ENCODE peak calls at places on chromosomes 3 and 15, in four cellular contexts. K, U, V and Q are unnamed samples.

GRCh38 chr15:70783610-70784021 is 20.3 kb upstream of the UACA start:
- DNase-seq in K (peak; percentile 75), U (no peak), V (peak; percentile 84), Q (no peak)

GRCh38 chr3:17144665-17144993 is 259.9 kb downstream of the PLCL2 start:
- DNase-seq in K (no peak), U (no peak), V (no peak), Q (no peak)

GRCh38 chr15:75661041-75661778 is 13.5 kb downstream of the SNX33 start:
- DNase-seq in K (peak; percentile 96), U (peak; percentile 36), V (peak; percentile 87), Q (peak; percentile 87)

GRCh38 chr15:26179906-26180305 is 316.8 kb upstream of the ATP10A start:
- DNase-seq in K (no peak), U (peak; percentile 79), V (peak; percentile 24), Q (no peak)

GRCh38 chr3:123819949-123820348 is 64.2 kb downstream of the MYLK start:
- DNase-seq in K (no peak), U (no peak), V (no peak), Q (no peak)

GRCh38 chr15:85872125-85872524 is 77.4 kb upstream of the KLHL25 start:
- DNase-seq in K (no peak), U (no peak), V (no peak), Q (no peak)

GRCh38 chr15:59317211-59317610 is 55.5 kb downstream of the MYO1E start:
- DNase-seq in K (no peak), U (no peak), V (no peak), Q (no peak)

GRCh38 chr3:37903320-37903719 is 41.6 kb downstream of the CTDSPL start:
- DNase-seq in K (no peak), U (no peak), V (no peak), Q (no peak)

GRCh38 chr15:92149029-92149428 is 244.7 kb upstream of the ST8SIA2 start:
- DNase-seq in K (no peak), U (no peak), V (no peak), Q (no peak)

GRCh38 chr3:28777806-28778475 is 429.3 kb upstream of the AZI2 start:
- DNase-seq in K (no peak), U (no peak), V (no peak), Q (no peak)

GRCh38 chr3:119669906-119670570 is 7.2 kb downstream of the COX17 start:
- DNase-seq in K (peak; percentile 8), U (no peak), V (no peak), Q (no peak)